ENCODE peak calls at places on chromosomes 16 and 17, in nine cellular contexts. F, Y, U, B, L, J, N, D and E are unnamed samples.

GRCh38 chr17:57553991-57554825 is 190.9 kb downstream of the CCDC182 start:
- DNase-seq in F (no peak), Y (peak), U (no peak), B (no peak), L (no peak), J (no peak), N (no peak), D (no peak), E (peak)

GRCh38 chr16:55605756-55606155 is 39.3 kb downstream of the CAPNS2 start:
- DNase-seq in F (no peak), Y (peak), U (no peak), B (no peak), L (no peak), J (no peak), N (no peak), D (no peak), E (no peak)

GRCh38 chr17:43578699-43579569 is 32.8 kb upstream of the ETV4 start:
- DNase-seq in F (peak), Y (peak), U (no peak), B (peak), L (no peak), J (no peak), N (no peak), D (no peak), E (peak)

GRCh38 chr17:37702605-37703004 is 42.3 kb downstream of the HNF1B start:
- DNase-seq in F (no peak), Y (peak), U (no peak), B (no peak), L (no peak), J (no peak), N (no peak), D (peak), E (no peak)

GRCh38 chr17:50630524-50631194 is 4.0 kb upstream of the ABCC3 start:
- DNase-seq in F (peak), Y (peak), U (peak), B (peak), L (peak), J (peak), N (peak), D (peak), E (peak)

GRCh38 chr17:70521821-70522256 is 352.5 kb downstream of the KCNJ2 start:
- DNase-seq in F (no peak), Y (peak), U (peak), B (peak), L (no peak), J (peak), N (no peak), D (peak), E (peak)

GRCh38 chr17:68820825-68821481 is 134.2 kb downstream of the ABCA8 start:
- DNase-seq in F (no peak), Y (peak), U (no peak), B (no peak), L (no peak), J (no peak), N (no peak), D (no peak), E (no peak)

GRCh38 chr17:57051886-57052342 is 33.1 kb upstream of the AKAP1 start:
- DNase-seq in F (no peak), Y (no peak), U (no peak), B (no peak), L (no peak), J (no peak), N (no peak), D (no peak), E (no peak)

GRCh38 chr17:81195941-81196495 is 26.7 kb downstream of the CEP131 start:
- DNase-seq in F (no peak), Y (no peak), U (no peak), B (no peak), L (no peak), J (no peak), N (no peak), D (no peak), E (no peak)

GRCh38 chr17:41456206-41456605 is 11.0 kb downstream of the KRT32 start:
- DNase-seq in F (no peak), Y (no peak), U (no peak), B (no peak), L (no peak), J (no peak), N (no peak), D (no peak), E (no peak)

GRCh38 chr16:7547736-7548135 is 215.1 kb downstream of the RBFOX1 start:
- DNase-seq in F (no peak), Y (no peak), U (no peak), B (no peak), L (no peak), J (no peak), N (peak), D (no peak), E (no peak)

GRCh38 chr17:32854177-32854576 is 22.7 kb downstream of the MYO1D start:
- DNase-seq in F (no peak), Y (no peak), U (no peak), B (no peak), L (no peak), J (no peak), N (no peak), D (no peak), E (no peak)

GRCh38 chr16:56625140-56625942 is at the start of gene MT1E:
- DNase-seq in F (peak), Y (peak), U (peak), B (peak), L (no peak), J (peak), N (peak), D (peak), E (peak)

GRCh38 chr17:2062571-2063183 is 7.8 kb downstream of the HIC1 start:
- DNase-seq in F (no peak), Y (peak), U (peak), B (no peak), L (no peak), J (no peak), N (no peak), D (no peak), E (no peak)

GRCh38 chr17:77458202-77459017 is 317.6 kb downstream of the SEC14L1 start:
- DNase-seq in F (no peak), Y (no peak), U (no peak), B (no peak), L (no peak), J (no peak), N (no peak), D (no peak), E (no peak)

GRCh38 chr17:81378941-81379511 is 16.2 kb upstream of the BAHCC1 start:
- DNase-seq in F (no peak), Y (no peak), U (no peak), B (no peak), L (no peak), J (no peak), N (no peak), D (no peak), E (no peak)

GRCh38 chr16:4414187-4414909 is 2.0 kb downstream of the CORO7 start:
- DNase-seq in F (peak), Y (no peak), U (no peak), B (no peak), L (peak), J (peak), N (no peak), D (no peak), E (no peak)

GRCh38 chr17:45395569-45396415 is 36.9 kb downstream of the ARHGAP27 start:
- DNase-seq in F (no peak), Y (no peak), U (no peak), B (no peak), L (no peak), J (no peak), N (no peak), D (no peak), E (no peak)

GRCh38 chr17:10072556-10072955 is 125.8 kb downstream of the GAS7 start:
- DNase-seq in F (no peak), Y (no peak), U (no peak), B (no peak), L (no peak), J (no peak), N (no peak), D (no peak), E (no peak)

GRCh38 chr16:58466396-58466795 is 33.5 kb upstream of the NDRG4 start:
- DNase-seq in F (no peak), Y (no peak), U (no peak), B (no peak), L (no peak), J (no peak), N (no peak), D (no peak), E (no peak)

GRCh38 chr16:57061084-57061905 is 31.1 kb upstream of the CPNE2 start:
- DNase-seq in F (no peak), Y (peak), U (peak), B (peak), L (no peak), J (peak), N (no peak), D (no peak), E (peak)

GRCh38 chr17:3944485-3945388 is 19.5 kb downstream of the ATP2A3 start:
- DNase-seq in F (peak), Y (peak), U (no peak), B (no peak), L (no peak), J (peak), N (peak), D (peak), E (peak)

GRCh38 chr16:9469512-9469911 is 378.1 kb downstream of the HAPSTR1 start:
- DNase-seq in F (no peak), Y (peak), U (no peak), B (no peak), L (no peak), J (no peak), N (no peak), D (no peak), E (no peak)

GRCh38 chr16:71626858-71627213 is 852 bp downstream of the MARVELD3 start:
- DNase-seq in F (no peak), Y (no peak), U (no peak), B (peak), L (no peak), J (peak), N (no peak), D (peak), E (no peak)

GRCh38 chr17:55292094-55292493 is 27.3 kb downstream of the HLF start:
- DNase-seq in F (no peak), Y (no peak), U (no peak), B (no peak), L (no peak), J (no peak), N (no peak), D (no peak), E (no peak)

GRCh38 chr17:65617496-65617895 is 56.0 kb upstream of the AXIN2 start:
- DNase-seq in F (no peak), Y (no peak), U (no peak), B (no peak), L (no peak), J (no peak), N (no peak), D (no peak), E (no peak)

GRCh38 chr17:46964315-46965265 is 14.5 kb downstream of the RPRML start:
- DNase-seq in F (no peak), Y (peak), U (no peak), B (no peak), L (no peak), J (no peak), N (no peak), D (no peak), E (peak)

GRCh38 chr17:1498869-1499268 is 6.4 kb upstream of the MYO1C start:
- DNase-seq in F (no peak), Y (peak), U (no peak), B (no peak), L (no peak), J (no peak), N (no peak), D (no peak), E (peak)

GRCh38 chr16:2856061-2856670 is 1.8 kb downstream of the PRSS22 start:
- DNase-seq in F (no peak), Y (no peak), U (no peak), B (peak), L (no peak), J (peak), N (no peak), D (peak), E (no peak)

GRCh38 chr16:68902376-68903345 is 59.3 kb downstream of the TANGO6 start:
- DNase-seq in F (no peak), Y (peak), U (peak), B (peak), L (no peak), J (no peak), N (peak), D (peak), E (peak)

GRCh38 chr16:89583197-89583894 is 7.8 kb downstream of the CPNE7 start:
- DNase-seq in F (no peak), Y (no peak), U (no peak), B (no peak), L (no peak), J (no peak), N (no peak), D (no peak), E (no peak)

GRCh38 chr16:89962754-89963498 is 14.4 kb downstream of the DEF8 start:
- DNase-seq in F (no peak), Y (no peak), U (no peak), B (no peak), L (no peak), J (no peak), N (no peak), D (no peak), E (no peak)

GRCh38 chr17:82212331-82213250 is at the start of gene CCDC57:
- DNase-seq in F (peak), Y (peak), U (peak), B (peak), L (no peak), J (peak), N (peak), D (peak), E (no peak)